ENCODE peak calls at places on chromosomes 7 and 10, in nine cellular contexts. One of them, this sample, is unnamed.

GRCh38 chr10:61836233-61836887 is 65.1 kb upstream of the ARID5B start:
- DNase-seq in HCT116: no peak
- DNase-seq in K562: no peak
- DNase-seq in upper lobe of left lung: no peak
- DNase-seq in SK-N-SH: no peak
- DNase-seq in GM23338: no peak
- DNase-seq in breast epithelium: no peak
- DNase-seq in H1: no peak
- DNase-seq in GM12892: no peak
- DNase-seq in this sample: no peak

GRCh38 chr10:22620140-22620857 is 94.1 kb downstream of the PIP4K2A start:
- DNase-seq in HCT116: peak; percentile 91
- DNase-seq in K562: no peak
- DNase-seq in upper lobe of left lung: peak; percentile 56
- DNase-seq in SK-N-SH: peak; percentile 44
- DNase-seq in GM23338: no peak
- DNase-seq in breast epithelium: peak; percentile 71
- DNase-seq in H1: no peak
- DNase-seq in GM12892: no peak
- DNase-seq in this sample: no peak

GRCh38 chr10:124351481-124352220 is 67.1 kb downstream of the OAT start:
- DNase-seq in HCT116: no peak
- DNase-seq in K562: no peak
- DNase-seq in upper lobe of left lung: peak; percentile 12
- DNase-seq in SK-N-SH: no peak
- DNase-seq in GM23338: no peak
- DNase-seq in breast epithelium: no peak
- DNase-seq in H1: no peak
- DNase-seq in GM12892: no peak
- DNase-seq in this sample: no peak

GRCh38 chr10:89414879-89415821 is 782 bp downstream of the IFIT5 start:
- DNase-seq in HCT116: no peak
- DNase-seq in K562: no peak
- DNase-seq in upper lobe of left lung: peak; percentile 41
- DNase-seq in SK-N-SH: peak; percentile 82
- DNase-seq in GM23338: peak; percentile 60
- DNase-seq in breast epithelium: peak; percentile 55
- DNase-seq in H1: no peak
- DNase-seq in GM12892: peak; percentile 35
- DNase-seq in this sample: peak; percentile 28

GRCh38 chr10:21516270-21517131 is 9.0 kb downstream of the SKIDA1 start:
- DNase-seq in HCT116: no peak
- DNase-seq in K562: peak; percentile 49
- DNase-seq in upper lobe of left lung: peak; percentile 60
- DNase-seq in SK-N-SH: peak; percentile 67
- DNase-seq in GM23338: peak; percentile 83
- DNase-seq in breast epithelium: no peak
- DNase-seq in H1: no peak
- DNase-seq in GM12892: no peak
- DNase-seq in this sample: no peak

GRCh38 chr7:123979876-123980275 is 53.0 kb downstream of the TMEM229A start:
- DNase-seq in HCT116: no peak
- DNase-seq in K562: no peak
- DNase-seq in upper lobe of left lung: no peak
- DNase-seq in SK-N-SH: no peak
- DNase-seq in GM23338: no peak
- DNase-seq in breast epithelium: no peak
- DNase-seq in H1: no peak
- DNase-seq in GM12892: no peak
- DNase-seq in this sample: no peak

GRCh38 chr7:127938588-127938987 is 92.6 kb downstream of the LRRC4 start:
- DNase-seq in HCT116: no peak
- DNase-seq in K562: no peak
- DNase-seq in upper lobe of left lung: no peak
- DNase-seq in SK-N-SH: no peak
- DNase-seq in GM23338: no peak
- DNase-seq in breast epithelium: no peak
- DNase-seq in H1: no peak
- DNase-seq in GM12892: no peak
- DNase-seq in this sample: no peak

GRCh38 chr7:28418311-28418710 is 6.0 kb downstream of the CREB5 start:
- DNase-seq in HCT116: no peak
- DNase-seq in K562: no peak
- DNase-seq in upper lobe of left lung: no peak
- DNase-seq in SK-N-SH: no peak
- DNase-seq in GM23338: no peak
- DNase-seq in breast epithelium: no peak
- DNase-seq in H1: no peak
- DNase-seq in GM12892: no peak
- DNase-seq in this sample: no peak

GRCh38 chr10:499991-500390 is 189.5 kb downstream of the DIP2C start:
- DNase-seq in HCT116: no peak
- DNase-seq in K562: no peak
- DNase-seq in upper lobe of left lung: peak; percentile 14
- DNase-seq in SK-N-SH: no peak
- DNase-seq in GM23338: no peak
- DNase-seq in breast epithelium: peak; percentile 5
- DNase-seq in H1: no peak
- DNase-seq in GM12892: no peak
- DNase-seq in this sample: no peak

GRCh38 chr7:31640329-31640728 is 46.7 kb upstream of the PPP1R17 start:
- DNase-seq in HCT116: no peak
- DNase-seq in K562: no peak
- DNase-seq in upper lobe of left lung: no peak
- DNase-seq in SK-N-SH: no peak
- DNase-seq in GM23338: no peak
- DNase-seq in breast epithelium: no peak
- DNase-seq in H1: no peak
- DNase-seq in GM12892: no peak
- DNase-seq in this sample: no peak

GRCh38 chr7:28406192-28406591 is 6.1 kb upstream of the CREB5 start:
- DNase-seq in HCT116: no peak
- DNase-seq in K562: no peak
- DNase-seq in upper lobe of left lung: no peak
- DNase-seq in SK-N-SH: peak; percentile 23
- DNase-seq in GM23338: peak; percentile 52
- DNase-seq in breast epithelium: no peak
- DNase-seq in H1: no peak
- DNase-seq in GM12892: no peak
- DNase-seq in this sample: no peak

GRCh38 chr10:6390213-6390612 is 187.5 kb downstream of the PFKFB3 start:
- DNase-seq in HCT116: no peak
- DNase-seq in K562: no peak
- DNase-seq in upper lobe of left lung: no peak
- DNase-seq in SK-N-SH: no peak
- DNase-seq in GM23338: no peak
- DNase-seq in breast epithelium: no peak
- DNase-seq in H1: no peak
- DNase-seq in GM12892: no peak
- DNase-seq in this sample: no peak
- TF ChIP-seq POLR2AphosphoS5 in HCT116: no peak
- TF ChIP-seq POLR2AphosphoS5 in K562: no peak
- TF ChIP-seq POLR2AphosphoS5 in upper lobe of left lung: no peak
- TF ChIP-seq POLR2AphosphoS5 in SK-N-SH: no peak
- TF ChIP-seq POLR2AphosphoS5 in GM23338: no peak
- TF ChIP-seq POLR2AphosphoS5 in breast epithelium: no peak
- TF ChIP-seq POLR2AphosphoS5 in H1: no peak
- TF ChIP-seq POLR2AphosphoS5 in GM12892: no peak
- TF ChIP-seq POLR2AphosphoS5 in this sample: no peak

GRCh38 chr7:47291461-47292051 is 290.4 kb downstream of the TNS3 start:
- DNase-seq in HCT116: peak; percentile 35
- DNase-seq in K562: no peak
- DNase-seq in upper lobe of left lung: no peak
- DNase-seq in SK-N-SH: no peak
- DNase-seq in GM23338: no peak
- DNase-seq in breast epithelium: no peak
- DNase-seq in H1: no peak
- DNase-seq in GM12892: no peak
- DNase-seq in this sample: peak; percentile 32

GRCh38 chr7:47295606-47296005 is 286.3 kb downstream of the TNS3 start:
- DNase-seq in HCT116: no peak
- DNase-seq in K562: no peak
- DNase-seq in upper lobe of left lung: no peak
- DNase-seq in SK-N-SH: no peak
- DNase-seq in GM23338: no peak
- DNase-seq in breast epithelium: no peak
- DNase-seq in H1: no peak
- DNase-seq in GM12892: no peak
- DNase-seq in this sample: no peak

GRCh38 chr7:47294569-47295222 is 287.2 kb downstream of the TNS3 start:
- DNase-seq in HCT116: no peak
- DNase-seq in K562: no peak
- DNase-seq in upper lobe of left lung: no peak
- DNase-seq in SK-N-SH: no peak
- DNase-seq in GM23338: no peak
- DNase-seq in breast epithelium: no peak
- DNase-seq in H1: no peak
- DNase-seq in GM12892: no peak
- DNase-seq in this sample: no peak

GRCh38 chr7:47292832-47293309 is 289.0 kb downstream of the TNS3 start:
- DNase-seq in HCT116: no peak
- DNase-seq in K562: no peak
- DNase-seq in upper lobe of left lung: no peak
- DNase-seq in SK-N-SH: no peak
- DNase-seq in GM23338: no peak
- DNase-seq in breast epithelium: no peak
- DNase-seq in H1: no peak
- DNase-seq in GM12892: no peak
- DNase-seq in this sample: no peak

DNA sequence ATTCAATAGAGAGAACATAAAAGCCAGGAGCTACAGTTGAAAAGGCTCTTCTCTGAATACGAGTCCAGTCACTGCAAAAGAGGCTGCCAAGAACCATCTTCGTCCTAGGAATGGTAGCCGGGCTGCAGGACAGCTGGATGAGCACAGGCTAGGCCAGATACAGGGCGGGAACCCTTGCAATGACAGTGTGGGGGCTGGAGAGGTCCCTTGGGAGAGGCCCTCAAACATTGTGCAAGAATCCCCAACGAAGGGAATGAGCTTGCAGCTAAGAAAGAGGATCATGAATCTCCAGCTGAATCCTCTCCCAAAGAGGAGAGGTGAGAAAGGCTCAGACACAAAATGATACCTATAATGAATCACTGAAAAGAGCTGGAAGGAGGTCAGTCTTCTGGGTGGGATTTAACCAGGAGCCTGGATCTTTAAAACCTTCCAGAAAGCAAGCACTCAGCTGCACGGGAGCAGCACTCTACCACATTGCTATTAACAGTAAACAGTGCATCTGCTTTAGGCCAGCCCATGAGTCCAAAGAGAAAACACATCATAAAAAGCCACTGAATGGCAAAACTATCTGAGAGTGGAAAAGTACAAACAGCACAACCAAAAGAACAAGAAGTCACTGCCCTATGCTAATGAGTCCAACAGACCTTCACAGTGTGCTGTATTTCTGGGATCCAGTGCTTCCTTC is 287.9 kb downstream of the TNS3 start:
- DNase-seq in HCT116: no peak
- DNase-seq in K562: no peak
- DNase-seq in upper lobe of left lung: no peak
- DNase-seq in SK-N-SH: no peak
- DNase-seq in GM23338: no peak
- DNase-seq in breast epithelium: no peak
- DNase-seq in H1: no peak
- DNase-seq in GM12892: no peak
- DNase-seq in this sample: no peak
- TF ChIP-seq POLR2AphosphoS5 in HCT116: no peak
- TF ChIP-seq POLR2AphosphoS5 in K562: no peak
- TF ChIP-seq POLR2AphosphoS5 in upper lobe of left lung: no peak
- TF ChIP-seq POLR2AphosphoS5 in SK-N-SH: no peak
- TF ChIP-seq POLR2AphosphoS5 in GM23338: no peak
- TF ChIP-seq POLR2AphosphoS5 in breast epithelium: peak; percentile 49
- TF ChIP-seq POLR2AphosphoS5 in H1: no peak
- TF ChIP-seq POLR2AphosphoS5 in GM12892: no peak
- TF ChIP-seq POLR2AphosphoS5 in this sample: no peak

GRCh38 chr10:29472268-29473086 is 162.3 kb downstream of the SVIL start:
- DNase-seq in HCT116: no peak
- DNase-seq in K562: no peak
- DNase-seq in upper lobe of left lung: no peak
- DNase-seq in SK-N-SH: no peak
- DNase-seq in GM23338: no peak
- DNase-seq in breast epithelium: no peak
- DNase-seq in H1: no peak
- DNase-seq in GM12892: no peak
- DNase-seq in this sample: no peak
- TF ChIP-seq POLR2AphosphoS5 in HCT116: no peak
- TF ChIP-seq POLR2AphosphoS5 in K562: no peak
- TF ChIP-seq POLR2AphosphoS5 in upper lobe of left lung: no peak
- TF ChIP-seq POLR2AphosphoS5 in SK-N-SH: no peak
- TF ChIP-seq POLR2AphosphoS5 in GM23338: no peak
- TF ChIP-seq POLR2AphosphoS5 in breast epithelium: no peak
- TF ChIP-seq POLR2AphosphoS5 in H1: no peak
- TF ChIP-seq POLR2AphosphoS5 in GM12892: no peak
- TF ChIP-seq POLR2AphosphoS5 in this sample: no peak

GRCh38 chr10:76127984-76128589 is 696.7 kb downstream of the LRMDA start:
- DNase-seq in HCT116: no peak
- DNase-seq in K562: no peak
- DNase-seq in upper lobe of left lung: no peak
- DNase-seq in SK-N-SH: no peak
- DNase-seq in GM23338: no peak
- DNase-seq in breast epithelium: no peak
- DNase-seq in H1: no peak
- DNase-seq in GM12892: no peak
- DNase-seq in this sample: no peak

GRCh38 chr10:76122056-76122455 is 690.6 kb downstream of the LRMDA start:
- DNase-seq in HCT116: no peak
- DNase-seq in K562: no peak
- DNase-seq in upper lobe of left lung: no peak
- DNase-seq in SK-N-SH: no peak
- DNase-seq in GM23338: no peak
- DNase-seq in breast epithelium: no peak
- DNase-seq in H1: no peak
- DNase-seq in GM12892: no peak
- DNase-seq in this sample: no peak

GRCh38 chr10:76125900-76126299 is 694.5 kb downstream of the LRMDA start:
- DNase-seq in HCT116: no peak
- DNase-seq in K562: no peak
- DNase-seq in upper lobe of left lung: no peak
- DNase-seq in SK-N-SH: no peak
- DNase-seq in GM23338: peak; percentile 15
- DNase-seq in breast epithelium: no peak
- DNase-seq in H1: no peak
- DNase-seq in GM12892: no peak
- DNase-seq in this sample: no peak

GRCh38 chr10:76126607-76127190 is 695.3 kb downstream of the LRMDA start:
- DNase-seq in HCT116: no peak
- DNase-seq in K562: no peak
- DNase-seq in upper lobe of left lung: no peak
- DNase-seq in SK-N-SH: no peak
- DNase-seq in GM23338: no peak
- DNase-seq in breast epithelium: no peak
- DNase-seq in H1: no peak
- DNase-seq in GM12892: no peak
- DNase-seq in this sample: no peak

DNA sequence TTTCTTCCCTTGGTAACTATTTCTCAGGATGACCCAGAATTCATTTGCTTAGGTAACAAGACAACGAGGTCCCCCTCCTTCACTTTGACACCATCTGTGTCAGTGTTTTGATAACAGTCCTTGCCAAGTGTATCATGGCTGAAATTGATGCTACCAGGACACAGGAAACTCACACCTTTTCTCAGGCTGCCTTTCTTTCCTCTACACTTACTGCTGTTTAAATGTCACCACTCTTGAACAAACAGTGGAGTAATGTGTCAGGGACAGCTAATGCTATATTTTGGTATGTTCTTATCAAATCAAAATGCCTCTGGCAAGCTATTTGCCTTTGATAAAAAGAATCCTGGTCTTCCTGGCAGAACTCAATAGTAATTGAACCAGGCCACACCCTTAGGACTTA is 692.8 kb downstream of the LRMDA start:
- DNase-seq in HCT116: no peak
- DNase-seq in K562: no peak
- DNase-seq in upper lobe of left lung: no peak
- DNase-seq in SK-N-SH: no peak
- DNase-seq in GM23338: no peak
- DNase-seq in breast epithelium: no peak
- DNase-seq in H1: no peak
- DNase-seq in GM12892: no peak
- DNase-seq in this sample: no peak
- TF ChIP-seq POLR2AphosphoS5 in HCT116: no peak
- TF ChIP-seq POLR2AphosphoS5 in K562: no peak
- TF ChIP-seq POLR2AphosphoS5 in upper lobe of left lung: no peak
- TF ChIP-seq POLR2AphosphoS5 in SK-N-SH: no peak
- TF ChIP-seq POLR2AphosphoS5 in GM23338: no peak
- TF ChIP-seq POLR2AphosphoS5 in breast epithelium: no peak
- TF ChIP-seq POLR2AphosphoS5 in H1: no peak
- TF ChIP-seq POLR2AphosphoS5 in GM12892: no peak
- TF ChIP-seq POLR2AphosphoS5 in this sample: no peak